ENCODE peak calls at places on chromosomes 16 and 17, in seven cellular contexts. One of them, this sample, is unnamed.

GRCh38 chr17:8056232-8056975 is 17.5 kb downstream of the ALOX15B start:
- DNase-seq in cardiac fibroblast: peak
- DNase-seq in CD8-positive, alpha-beta memory T cell: peak
- DNase-seq in AG04450: peak
- DNase-seq in HL-60: peak
- DNase-seq in epithelial cell of proximal tubule: no peak
- DNase-seq in CD8-positive, alpha-beta T cell: peak
- DNase-seq in this sample: no peak

GRCh38 chr17:63434951-63435571 is 11.0 kb downstream of the CYB561 start:
- DNase-seq in cardiac fibroblast: peak
- DNase-seq in CD8-positive, alpha-beta memory T cell: peak
- DNase-seq in AG04450: no peak
- DNase-seq in HL-60: peak
- DNase-seq in epithelial cell of proximal tubule: no peak
- DNase-seq in CD8-positive, alpha-beta T cell: peak
- DNase-seq in this sample: no peak

GRCh38 chr16:80144191-80144590 is 396.6 kb upstream of the DYNLRB2 start:
- DNase-seq in cardiac fibroblast: no peak
- DNase-seq in CD8-positive, alpha-beta memory T cell: no peak
- DNase-seq in AG04450: peak
- DNase-seq in HL-60: no peak
- DNase-seq in epithelial cell of proximal tubule: no peak
- DNase-seq in CD8-positive, alpha-beta T cell: no peak
- DNase-seq in this sample: no peak

GRCh38 chr17:76688165-76688622 is 22.6 kb downstream of the MXRA7 start:
- DNase-seq in cardiac fibroblast: no peak
- DNase-seq in CD8-positive, alpha-beta memory T cell: no peak
- DNase-seq in AG04450: no peak
- DNase-seq in HL-60: no peak
- DNase-seq in epithelial cell of proximal tubule: no peak
- DNase-seq in CD8-positive, alpha-beta T cell: no peak
- DNase-seq in this sample: no peak

GRCh38 chr16:71781741-71782140 is 26.9 kb downstream of the AP1G1 start:
- DNase-seq in cardiac fibroblast: no peak
- DNase-seq in CD8-positive, alpha-beta memory T cell: no peak
- DNase-seq in AG04450: no peak
- DNase-seq in HL-60: no peak
- DNase-seq in epithelial cell of proximal tubule: peak
- DNase-seq in CD8-positive, alpha-beta T cell: no peak
- DNase-seq in this sample: no peak

GRCh38 chr17:14760212-14760611 is 459.3 kb downstream of the HS3ST3B1 start:
- DNase-seq in cardiac fibroblast: no peak
- DNase-seq in CD8-positive, alpha-beta memory T cell: no peak
- DNase-seq in AG04450: no peak
- DNase-seq in HL-60: no peak
- DNase-seq in epithelial cell of proximal tubule: no peak
- DNase-seq in CD8-positive, alpha-beta T cell: no peak
- DNase-seq in this sample: no peak

GRCh38 chr17:20302191-20302917 is 165.0 kb downstream of the LGALS9B start:
- DNase-seq in cardiac fibroblast: no peak
- DNase-seq in CD8-positive, alpha-beta memory T cell: no peak
- DNase-seq in AG04450: no peak
- DNase-seq in HL-60: peak
- DNase-seq in epithelial cell of proximal tubule: no peak
- DNase-seq in CD8-positive, alpha-beta T cell: no peak
- DNase-seq in this sample: no peak

GRCh38 chr17:75904749-75905521 is at the start of gene MRPL38:
- DNase-seq in cardiac fibroblast: peak
- DNase-seq in CD8-positive, alpha-beta memory T cell: peak
- DNase-seq in AG04450: peak
- DNase-seq in HL-60: peak
- DNase-seq in epithelial cell of proximal tubule: peak
- DNase-seq in CD8-positive, alpha-beta T cell: peak
- DNase-seq in this sample: peak

GRCh38 chr17:50675190-50675589 is 32.5 kb downstream of the ANKRD40 start:
- DNase-seq in cardiac fibroblast: no peak
- DNase-seq in CD8-positive, alpha-beta memory T cell: no peak
- DNase-seq in AG04450: no peak
- DNase-seq in HL-60: no peak
- DNase-seq in epithelial cell of proximal tubule: no peak
- DNase-seq in CD8-positive, alpha-beta T cell: no peak
- DNase-seq in this sample: no peak

GRCh38 chr16:49921791-49922456 is 66.0 kb upstream of the ZNF423 start:
- DNase-seq in cardiac fibroblast: peak
- DNase-seq in CD8-positive, alpha-beta memory T cell: no peak
- DNase-seq in AG04450: no peak
- DNase-seq in HL-60: peak
- DNase-seq in epithelial cell of proximal tubule: no peak
- DNase-seq in CD8-positive, alpha-beta T cell: peak
- DNase-seq in this sample: peak

GRCh38 chr17:62573480-62574117 is 53.9 kb upstream of the MRC2 start:
- DNase-seq in cardiac fibroblast: peak
- DNase-seq in CD8-positive, alpha-beta memory T cell: no peak
- DNase-seq in AG04450: no peak
- DNase-seq in HL-60: no peak
- DNase-seq in epithelial cell of proximal tubule: no peak
- DNase-seq in CD8-positive, alpha-beta T cell: no peak
- DNase-seq in this sample: no peak

GRCh38 chr17:16425202-16425601 is 9.8 kb downstream of the TRPV2 start:
- DNase-seq in cardiac fibroblast: no peak
- DNase-seq in CD8-positive, alpha-beta memory T cell: no peak
- DNase-seq in AG04450: no peak
- DNase-seq in HL-60: no peak
- DNase-seq in epithelial cell of proximal tubule: no peak
- DNase-seq in CD8-positive, alpha-beta T cell: no peak
- DNase-seq in this sample: no peak

GRCh38 chr16:10949424-10949970 is 5.1 kb downstream of the CLEC16A start:
- DNase-seq in cardiac fibroblast: peak
- DNase-seq in CD8-positive, alpha-beta memory T cell: no peak
- DNase-seq in AG04450: no peak
- DNase-seq in HL-60: peak
- DNase-seq in epithelial cell of proximal tubule: no peak
- DNase-seq in CD8-positive, alpha-beta T cell: peak
- DNase-seq in this sample: peak

GRCh38 chr17:81035389-81036127 is 607 bp downstream of the BAIAP2 start:
- DNase-seq in cardiac fibroblast: peak
- DNase-seq in CD8-positive, alpha-beta memory T cell: no peak
- DNase-seq in AG04450: no peak
- DNase-seq in HL-60: no peak
- DNase-seq in epithelial cell of proximal tubule: no peak
- DNase-seq in CD8-positive, alpha-beta T cell: no peak
- DNase-seq in this sample: peak

GRCh38 chr17:81037783-81038733 is 3.1 kb downstream of the BAIAP2 start:
- DNase-seq in cardiac fibroblast: peak
- DNase-seq in CD8-positive, alpha-beta memory T cell: no peak
- DNase-seq in AG04450: no peak
- DNase-seq in HL-60: no peak
- DNase-seq in epithelial cell of proximal tubule: no peak
- DNase-seq in CD8-positive, alpha-beta T cell: no peak
- DNase-seq in this sample: no peak

GRCh38 chr17:81039096-81039495 is 4.1 kb downstream of the BAIAP2 start:
- DNase-seq in cardiac fibroblast: no peak
- DNase-seq in CD8-positive, alpha-beta memory T cell: no peak
- DNase-seq in AG04450: no peak
- DNase-seq in HL-60: no peak
- DNase-seq in epithelial cell of proximal tubule: no peak
- DNase-seq in CD8-positive, alpha-beta T cell: no peak
- DNase-seq in this sample: no peak

GRCh38 chr17:81036128-81036891 is 1.4 kb downstream of the BAIAP2 start:
- DNase-seq in cardiac fibroblast: no peak
- DNase-seq in CD8-positive, alpha-beta memory T cell: no peak
- DNase-seq in AG04450: no peak
- DNase-seq in HL-60: no peak
- DNase-seq in epithelial cell of proximal tubule: no peak
- DNase-seq in CD8-positive, alpha-beta T cell: no peak
- DNase-seq in this sample: no peak

GRCh38 chr17:81037026-81037782 is 2.3 kb downstream of the BAIAP2 start:
- DNase-seq in cardiac fibroblast: peak
- DNase-seq in CD8-positive, alpha-beta memory T cell: no peak
- DNase-seq in AG04450: no peak
- DNase-seq in HL-60: no peak
- DNase-seq in epithelial cell of proximal tubule: no peak
- DNase-seq in CD8-positive, alpha-beta T cell: no peak
- DNase-seq in this sample: no peak
- H3K4me3 ChIP-seq in cardiac fibroblast: no peak
- H3K4me3 ChIP-seq in CD8-positive, alpha-beta memory T cell: no peak
- H3K4me3 ChIP-seq in AG04450: no peak
- H3K4me3 ChIP-seq in HL-60: no peak
- H3K4me3 ChIP-seq in epithelial cell of proximal tubule: peak
- H3K4me3 ChIP-seq in CD8-positive, alpha-beta T cell: no peak
- H3K4me3 ChIP-seq in this sample: no peak

GRCh38 chr16:26214694-26215093 is 522.9 kb downstream of the HS3ST4 start:
- DNase-seq in cardiac fibroblast: no peak
- DNase-seq in CD8-positive, alpha-beta memory T cell: no peak
- DNase-seq in AG04450: no peak
- DNase-seq in HL-60: no peak
- DNase-seq in epithelial cell of proximal tubule: no peak
- DNase-seq in CD8-positive, alpha-beta T cell: no peak
- DNase-seq in this sample: no peak
- H3K4me3 ChIP-seq in cardiac fibroblast: no peak
- H3K4me3 ChIP-seq in CD8-positive, alpha-beta memory T cell: no peak
- H3K4me3 ChIP-seq in AG04450: no peak
- H3K4me3 ChIP-seq in HL-60: no peak
- H3K4me3 ChIP-seq in epithelial cell of proximal tubule: no peak
- H3K4me3 ChIP-seq in CD8-positive, alpha-beta T cell: no peak
- H3K4me3 ChIP-seq in this sample: no peak

GRCh38 chr17:81241648-81242420 is 2.7 kb downstream of the NDUFAF8 start:
- DNase-seq in cardiac fibroblast: peak
- DNase-seq in CD8-positive, alpha-beta memory T cell: peak
- DNase-seq in AG04450: no peak
- DNase-seq in HL-60: peak
- DNase-seq in epithelial cell of proximal tubule: no peak
- DNase-seq in CD8-positive, alpha-beta T cell: peak
- DNase-seq in this sample: peak
- H3K4me3 ChIP-seq in cardiac fibroblast: no peak
- H3K4me3 ChIP-seq in CD8-positive, alpha-beta memory T cell: no peak
- H3K4me3 ChIP-seq in AG04450: no peak
- H3K4me3 ChIP-seq in HL-60: no peak
- H3K4me3 ChIP-seq in epithelial cell of proximal tubule: no peak
- H3K4me3 ChIP-seq in CD8-positive, alpha-beta T cell: no peak
- H3K4me3 ChIP-seq in this sample: no peak

DNA sequence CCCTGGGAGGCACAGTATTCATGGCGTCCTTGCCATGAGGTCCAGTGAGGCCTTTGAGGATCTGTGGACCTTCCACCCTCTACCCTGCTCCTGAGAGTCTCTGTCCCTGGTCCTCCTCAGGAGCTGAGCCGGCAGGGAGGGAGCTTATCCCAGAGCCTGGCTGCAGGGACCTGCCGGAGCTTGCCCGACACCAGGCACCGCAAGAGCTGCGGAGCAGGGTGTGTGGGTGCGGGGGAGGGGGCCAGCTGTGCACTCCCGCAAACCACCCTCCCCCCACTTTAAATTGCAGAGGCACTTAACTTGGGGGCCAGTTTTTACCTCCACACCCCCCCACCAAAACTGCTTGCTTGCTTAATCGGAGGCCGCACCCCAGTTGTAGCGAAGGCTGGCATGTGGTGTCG is 609 bp upstream of the ZNF750 start:
- DNase-seq in cardiac fibroblast: no peak
- DNase-seq in CD8-positive, alpha-beta memory T cell: no peak
- DNase-seq in AG04450: no peak
- DNase-seq in HL-60: no peak
- DNase-seq in epithelial cell of proximal tubule: no peak
- DNase-seq in CD8-positive, alpha-beta T cell: no peak
- DNase-seq in this sample: no peak
- H3K4me3 ChIP-seq in cardiac fibroblast: no peak
- H3K4me3 ChIP-seq in CD8-positive, alpha-beta memory T cell: no peak
- H3K4me3 ChIP-seq in AG04450: no peak
- H3K4me3 ChIP-seq in HL-60: no peak
- H3K4me3 ChIP-seq in epithelial cell of proximal tubule: no peak
- H3K4me3 ChIP-seq in CD8-positive, alpha-beta T cell: no peak
- H3K4me3 ChIP-seq in this sample: no peak

DNA sequence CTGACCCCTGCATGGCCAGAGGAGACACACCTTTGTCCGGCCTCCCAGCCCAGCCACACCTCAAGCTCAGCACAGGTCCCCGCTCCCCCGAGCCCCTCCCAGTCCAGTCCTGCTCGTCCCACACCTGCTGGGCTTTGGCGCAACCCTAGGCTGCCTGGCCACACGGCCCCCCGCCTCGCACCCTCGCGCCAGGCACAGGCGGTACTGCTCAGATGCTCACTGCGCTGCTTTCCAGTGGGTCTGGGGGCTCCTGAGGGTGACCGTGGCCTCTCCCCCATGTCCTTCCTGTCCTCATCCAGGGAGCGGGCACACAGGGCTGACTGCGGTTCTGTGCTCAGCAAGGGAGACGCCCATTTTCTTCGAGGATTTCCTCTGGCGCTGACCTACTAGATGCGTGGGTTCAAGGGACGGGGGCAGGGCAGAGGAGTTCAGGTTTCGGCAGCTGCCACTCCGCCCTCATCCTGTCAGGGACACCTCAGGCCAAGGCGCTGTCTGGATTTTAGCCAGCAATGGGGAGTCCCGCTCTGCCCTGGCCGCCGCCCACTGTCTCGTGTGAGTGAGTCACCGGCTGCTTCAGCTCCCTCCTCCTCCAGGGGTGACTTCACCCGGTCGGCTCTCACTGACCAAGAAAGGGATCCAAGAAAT is 118.0 kb upstream of the ZNF469 start:
- DNase-seq in cardiac fibroblast: peak
- DNase-seq in CD8-positive, alpha-beta memory T cell: peak
- DNase-seq in AG04450: peak
- DNase-seq in HL-60: peak
- DNase-seq in epithelial cell of proximal tubule: peak
- DNase-seq in CD8-positive, alpha-beta T cell: peak
- DNase-seq in this sample: peak
- H3K4me3 ChIP-seq in cardiac fibroblast: no peak
- H3K4me3 ChIP-seq in CD8-positive, alpha-beta memory T cell: no peak
- H3K4me3 ChIP-seq in AG04450: no peak
- H3K4me3 ChIP-seq in HL-60: no peak
- H3K4me3 ChIP-seq in epithelial cell of proximal tubule: no peak
- H3K4me3 ChIP-seq in CD8-positive, alpha-beta T cell: no peak
- H3K4me3 ChIP-seq in this sample: no peak

GRCh38 chr16:21628772-21629171 is 23.6 kb downstream of the IGSF6 start:
- DNase-seq in cardiac fibroblast: no peak
- DNase-seq in CD8-positive, alpha-beta memory T cell: no peak
- DNase-seq in AG04450: no peak
- DNase-seq in HL-60: no peak
- DNase-seq in epithelial cell of proximal tubule: no peak
- DNase-seq in CD8-positive, alpha-beta T cell: no peak
- DNase-seq in this sample: no peak
- H3K4me3 ChIP-seq in cardiac fibroblast: no peak
- H3K4me3 ChIP-seq in CD8-positive, alpha-beta memory T cell: no peak
- H3K4me3 ChIP-seq in AG04450: no peak
- H3K4me3 ChIP-seq in HL-60: no peak
- H3K4me3 ChIP-seq in epithelial cell of proximal tubule: no peak
- H3K4me3 ChIP-seq in CD8-positive, alpha-beta T cell: no peak
- H3K4me3 ChIP-seq in this sample: no peak